ENCODE peak calls at places on chromosomes 1 and 21, in nine cellular contexts. U, Z, N, L, K, Y, H, R and J are unnamed samples.

GRCh38 chr1:24418898-24419628 is 3.5 kb downstream of the NIPAL3 start:
- DNase-seq in R (peak; percentile 42), H (peak; percentile 85), Y (no peak), L (no peak), Z (peak; percentile 63), K (no peak), N (no peak), U (peak; percentile 64), J (no peak)

GRCh38 chr1:4108741-4109625 is 208.9 kb upstream of the C1orf174 start:
- DNase-seq in U (no peak), L (no peak), N (no peak), Z (no peak), H (no peak), Y (peak; percentile 47), K (no peak), R (no peak), J (no peak)

GRCh38 chr1:36327421-36328087 is 4.1 kb upstream of the EVA1B start:
- DNase-seq in K (no peak), Y (no peak), N (no peak), L (no peak), U (no peak), R (peak; percentile 34), Z (peak; percentile 15), H (no peak), J (no peak)

GRCh38 chr1:66207484-66207883 is 326.5 kb upstream of the SGIP1 start:
- DNase-seq in R (peak; percentile 58), N (no peak), L (no peak), Z (no peak), Y (no peak), H (no peak), K (no peak), U (no peak), J (no peak)

GRCh38 chr1:214563881-214564280 is 12.5 kb upstream of the PTPN14 start:
- DNase-seq in N (no peak), H (no peak), L (no peak), U (no peak), Y (no peak), Z (no peak), K (no peak), R (no peak), J (no peak)

GRCh38 chr1:17875171-17875881 is 120.2 kb downstream of the ACTL8 start:
- DNase-seq in L (no peak), R (peak; percentile 18), H (no peak), K (no peak), N (no peak), Y (peak; percentile 27), U (no peak), Z (no peak), J (no peak)

GRCh38 chr1:89360716-89361115 is 3.1 kb upstream of the GBP6 start:
- DNase-seq in Z (peak; percentile 40), R (no peak), U (no peak), K (no peak), H (no peak), N (no peak), Y (no peak), L (no peak), J (no peak)

GRCh38 chr1:28606771-28607170 is 14.7 kb downstream of the RAB42 start:
- DNase-seq in R (no peak), L (no peak), Z (no peak), N (no peak), H (no peak), U (no peak), Y (no peak), K (no peak), J (no peak)

GRCh38 chr21:39087976-39088370 is 95.3 kb downstream of the PSMG1 start:
- DNase-seq in L (no peak), R (no peak), U (no peak), Y (no peak), N (no peak), K (no peak), H (no peak), Z (no peak), J (no peak)

GRCh38 chr1:201506573-201507567 is at the start of gene CSRP1:
- DNase-seq in Z (peak; percentile 24), L (no peak), N (no peak), H (peak; percentile 97), Y (peak; percentile 81), U (peak; percentile 89), K (peak; percentile 62), R (peak; percentile 84), J (peak; percentile 46)

GRCh38 chr1:242427519-242427918 is 97.0 kb downstream of the PLD5 start:
- DNase-seq in N (no peak), Y (no peak), R (no peak), H (no peak), L (no peak), K (no peak), Z (no peak), U (no peak), J (peak; percentile 61)

GRCh38 chr1:221832151-221832550 is 90.3 kb upstream of the DUSP10 start:
- DNase-seq in Y (no peak), Z (no peak), R (no peak), K (no peak), U (no peak), N (no peak), H (no peak), L (no peak), J (no peak)

GRCh38 chr1:117342397-117342796 is 24.9 kb upstream of the MAN1A2 start:
- DNase-seq in Z (no peak), H (no peak), K (no peak), U (no peak), R (no peak), Y (no peak), L (no peak), N (no peak), J (no peak)

GRCh38 chr1:16122916-16123315 is 33.0 kb downstream of the EPHA2 start:
- DNase-seq in U (no peak), R (peak; percentile 76), L (peak; percentile 41), Z (no peak), H (peak; percentile 82), K (no peak), N (peak; percentile 80), Y (peak; percentile 74), J (no peak)

GRCh38 chr1:168636200-168636599 is 59.8 kb downstream of the XCL1 start:
- DNase-seq in L (no peak), R (no peak), N (peak; percentile 45), H (no peak), U (no peak), Y (no peak), Z (no peak), K (no peak), J (no peak)

GRCh38 chr21:34545079-34545884 is 33.3 kb upstream of the KCNE1 start:
- DNase-seq in Z (no peak), Y (no peak), U (peak; percentile 46), L (peak; percentile 56), N (peak; percentile 48), K (no peak), H (no peak), R (peak; percentile 73), J (no peak)

GRCh38 chr1:96474985-96475743 is 246.4 kb upstream of the PTBP2 start:
- DNase-seq in Y (no peak), H (no peak), K (no peak), N (no peak), Z (no peak), U (no peak), R (no peak), L (no peak), J (no peak)

GRCh38 chr1:161274874-161275273 is 16.3 kb downstream of the PCP4L1 start:
- DNase-seq in R (no peak), N (no peak), Y (no peak), K (no peak), U (no peak), H (no peak), Z (no peak), L (no peak), J (no peak)

GRCh38 chr1:66402194-66402593 is 131.8 kb upstream of the SGIP1 start:
- DNase-seq in Y (no peak), K (no peak), Z (no peak), L (no peak), R (no peak), U (peak; percentile 6), H (no peak), N (no peak), J (no peak)

GRCh38 chr1:210239295-210240155 is 6.9 kb downstream of the SERTAD4 start:
- DNase-seq in K (no peak), Z (no peak), Y (no peak), R (peak; percentile 92), U (peak; percentile 28), L (peak; percentile 67), N (peak; percentile 42), H (no peak), J (no peak)

GRCh38 chr1:29470788-29471119 is 234.4 kb downstream of the PTPRU start:
- DNase-seq in Z (no peak), H (no peak), R (no peak), N (no peak), L (no peak), K (no peak), U (no peak), Y (no peak), J (no peak)

GRCh38 chr1:209620484-209620879 is 31.7 kb downstream of the LAMB3 start:
- DNase-seq in R (peak; percentile 62), Y (no peak), Z (no peak), K (no peak), N (no peak), U (no peak), H (no peak), L (no peak), J (peak; percentile 68)

GRCh38 chr1:248873993-248874671 is 15.2 kb upstream of the ZNF692 start:
- DNase-seq in R (no peak), N (no peak), U (no peak), H (no peak), K (peak; percentile 73), Z (peak; percentile 81), Y (no peak), L (no peak), J (peak; percentile 89)

GRCh38 chr1:167819849-167820683 is 93.9 kb downstream of the ADCY10 start:
- DNase-seq in R (peak; percentile 94), U (peak; percentile 45), N (no peak), Z (peak; percentile 13), Y (peak; percentile 72), K (no peak), L (peak; percentile 92), H (peak; percentile 94), J (no peak)

GRCh38 chr1:51906306-51907078 is 28.0 kb upstream of the NRDC start:
- DNase-seq in R (peak; percentile 51), Y (no peak), Z (no peak), U (no peak), H (no peak), K (no peak), L (no peak), N (peak; percentile 71), J (no peak)

GRCh38 chr1:236038034-236038433 is 26.9 kb downstream of the NID1 start:
- DNase-seq in K (no peak), Z (no peak), N (no peak), L (no peak), R (no peak), H (no peak), Y (no peak), U (no peak), J (no peak)

GRCh38 chr1:200184196-200184595 is 156.7 kb downstream of the NR5A2 start:
- DNase-seq in H (peak; percentile 89), Y (peak; percentile 95), K (no peak), R (peak; percentile 70), N (peak; percentile 84), L (no peak), Z (peak; percentile 84), U (peak; percentile 49), J (peak; percentile 36)

GRCh38 chr1:22878626-22879025 is 94.0 kb downstream of the LACTBL1 start:
- DNase-seq in Z (no peak), K (no peak), N (no peak), L (no peak), R (no peak), U (no peak), H (no peak), Y (no peak), J (no peak)

GRCh38 chr1:232922475-232922874 is 27.9 kb upstream of the NTPCR start:
- DNase-seq in N (no peak), H (no peak), K (no peak), Y (no peak), L (peak; percentile 49), Z (no peak), R (peak; percentile 32), U (no peak), J (no peak)

GRCh38 chr21:17371470-17371869 is 141.4 kb upstream of the CXADR start:
- DNase-seq in Y (no peak), Z (no peak), U (no peak), R (peak; percentile 75), H (no peak), L (peak; percentile 62), K (no peak), N (peak; percentile 45), J (no peak)